ENCODE peak calls at places on chromosomes 1 and 21, in five cellular contexts. B is NCI-H510A treated with DMSO at 0.1 percent for 48 hours; D is EH; K is GM04503; M is stimulated activated CD8-positive, alpha-beta memory T cell treated with anti-CD3 and anti-CD28 coated beads, Interleukin-15, amount 100 ng/mL, for 1 hour. J is an unnamed sample.

GRCh38 chr1:203636306-203636705 is 9.7 kb downstream of the ATP2B4 start:
- DNase-seq in B (no peak), D (peak), K (no peak), M (no peak), J (no peak)

GRCh38 chr1:78490861-78491310 is at the start of gene PTGFR:
- DNase-seq in B (peak), D (peak), K (no peak), M (no peak), J (peak)

GRCh38 chr1:12001249-12001917 is 17.9 kb upstream of the MIIP start:
- DNase-seq in B (no peak), D (peak), K (no peak), M (no peak), J (no peak)

GRCh38 chr1:86500731-86501130 is 32.0 kb downstream of the CLCA1 start:
- DNase-seq in B (no peak), D (no peak), K (no peak), M (no peak), J (no peak)

GRCh38 chr21:29307718-29308455 is 9.2 kb downstream of the BACH1 start:
- DNase-seq in B (no peak), D (no peak), K (no peak), M (no peak), J (no peak)

GRCh38 chr1:116571215-116571919 is 541 bp upstream of the CD58 start:
- DNase-seq in B (no peak), D (no peak), K (no peak), M (no peak), J (no peak)

GRCh38 chr1:86758570-86758969 is 54.2 kb downstream of the SH3GLB1 start:
- DNase-seq in B (peak), D (no peak), K (no peak), M (no peak), J (no peak)

GRCh38 chr1:211842518-211842917 is 12.0 kb upstream of the LPGAT1 start:
- DNase-seq in B (no peak), D (no peak), K (no peak), M (no peak), J (no peak)

GRCh38 chr1:221166162-221166500 is 286.9 kb downstream of the HLX start:
- DNase-seq in B (no peak), D (peak), K (no peak), M (no peak), J (no peak)

GRCh38 chr1:162914601-162915000 is 53.6 kb upstream of the CCDC190 start:
- DNase-seq in B (no peak), D (no peak), K (no peak), M (no peak), J (no peak)

GRCh38 chr1:68889471-68889870 is 392.6 kb upstream of the DEPDC1 start:
- DNase-seq in B (no peak), D (no peak), K (no peak), M (no peak), J (no peak)

GRCh38 chr1:9376886-9377333 is 84.2 kb downstream of the SPSB1 start:
- DNase-seq in B (no peak), D (peak), K (no peak), M (no peak), J (no peak)

J was measured in HFFc6.